ENCODE peak calls at places on chromosomes 13 and 19, in nine cellular contexts. V is CD8-positive, alpha-beta T cell; A is thyroid gland; N is keratinocyte; F is CD4-positive, CD25-positive, alpha-beta regulatory T cell; K is heart right ventricle; U is cardiac muscle cell; Y is stomach; T is body of pancreas. O is an unnamed sample. For H3K4me1 and H3K27me3, the result is how much of the 10 kb centered on the place peaks cover.

GRCh38 chr19:47390533-47391488 is 28.5 kb downstream of the MEIS3 start:
- DNase-seq in V (peak), A (no peak), N (no peak), F (no peak), K (no peak), U (no peak), Y (no peak), T (no peak), O (no peak)

GRCh38 chr13:19601749-19602725 is 31.4 kb upstream of the MPHOSPH8 start:
- DNase-seq in V (peak), A (peak), N (no peak), F (peak), K (no peak), U (peak), Y (peak), T (peak), O (no peak)

GRCh38 chr13:48783181-48783630 is 129.5 kb downstream of the CYSLTR2 start:
- DNase-seq in V (no peak), A (peak), N (no peak), F (no peak), K (peak), U (peak), Y (peak), T (peak), O (peak)

GRCh38 chr19:36528921-36529518 is 949 bp upstream of the ZNF260 start:
- DNase-seq in V (peak), A (no peak), N (no peak), F (peak), K (no peak), U (no peak), Y (no peak), T (peak), O (no peak)

GRCh38 chr19:5932146-5932545 is 18.1 kb downstream of the CAPS start:
- DNase-seq in V (no peak), A (no peak), N (no peak), F (no peak), K (no peak), U (no peak), Y (no peak), T (no peak), O (no peak)

GRCh38 chr13:51451467-51452390 is 1.1 kb downstream of the INTS6 start:
- DNase-seq in V (peak), A (peak), N (no peak), F (peak), K (peak), U (peak), Y (peak), T (peak), O (peak)

GRCh38 chr19:45972081-45972943 is 1.4 kb downstream of the NOVA2 start:
- DNase-seq in V (peak), A (no peak), N (no peak), F (peak), K (peak), U (no peak), Y (no peak), T (no peak), O (no peak)

GRCh38 chr13:35475960-35476943 is at the start of gene MAB21L1:
- DNase-seq in V (no peak), A (no peak), N (no peak), F (no peak), K (no peak), U (peak), Y (peak), T (no peak), O (no peak)

GRCh38 chr13:81058916-81059290 is 718.0 kb upstream of the SPRY2 start:
- DNase-seq in V (no peak), A (no peak), N (no peak), F (no peak), K (no peak), U (no peak), Y (no peak), T (no peak), O (no peak)

GRCh38 chr13:50645092-50645491 is 198.4 kb downstream of the DLEU7 start:
- DNase-seq in V (no peak), A (no peak), N (peak), F (no peak), K (no peak), U (peak), Y (no peak), T (no peak), O (no peak)

GRCh38 chr19:30677702-30678101 is 305.5 kb downstream of the ZNF536 start:
- DNase-seq in V (no peak), A (no peak), N (no peak), F (no peak), K (no peak), U (no peak), Y (no peak), T (no peak), O (no peak)

GRCh38 chr13:60078226-60078625 is 85.5 kb downstream of the DIAPH3 start:
- DNase-seq in V (no peak), A (no peak), N (peak), F (no peak), K (no peak), U (no peak), Y (no peak), T (no peak), O (no peak)

GRCh38 chr13:60080871-60081270 is 82.9 kb downstream of the DIAPH3 start:
- DNase-seq in V (no peak), A (no peak), N (no peak), F (no peak), K (no peak), U (no peak), Y (no peak), T (no peak), O (no peak)
- H3K4me1 ChIP-seq in V (under half), A (under half), N (under half), F (under half), K (under half), U (under half), Y (under half), T (under half), O (under half)

GRCh38 chr13:94696171-94696570 is 16.2 kb downstream of the SOX21 start:
- DNase-seq in V (no peak), A (no peak), N (no peak), F (no peak), K (no peak), U (no peak), Y (no peak), T (no peak), O (no peak)
- H3K27me3 ChIP-seq in V (under half), A (under half), N (under half), F (under half), K (half or more), U (half or more), Y (under half), T (under half), O (under half)

GRCh38 chr13:97226013-97226412 is 3.9 kb downstream of the MBNL2 start:
- DNase-seq in V (no peak), A (peak), N (no peak), F (no peak), K (no peak), U (no peak), Y (no peak), T (peak), O (no peak)
- H3K4me1 ChIP-seq in V (under half), A (half or more), N (under half), F (half or more), K (half or more), U (under half), Y (under half), T (half or more), O (under half)

GRCh38 chr19:18800079-18800478 is 9.0 kb upstream of the COMP start:
- DNase-seq in V (no peak), A (no peak), N (no peak), F (no peak), K (no peak), U (no peak), Y (no peak), T (no peak), O (no peak)
- H3K27me3 ChIP-seq in V (under half), A (under half), N (under half), F (under half), K (half or more), U (half or more), Y (under half), T (under half), O (under half)

GRCh38 chr19:11383706-11384048 is 437 bp downstream of the EPOR start:
- DNase-seq in V (no peak), A (no peak), N (no peak), F (no peak), K (no peak), U (no peak), Y (no peak), T (peak), O (no peak)

GRCh38 chr19:11380653-11381534 is 3.2 kb downstream of the EPOR start:
- DNase-seq in V (peak), A (peak), N (peak), F (peak), K (peak), U (peak), Y (peak), T (peak), O (peak)

GRCh38 chr19:11381535-11382369 is 2.4 kb downstream of the EPOR start:
- DNase-seq in V (peak), A (no peak), N (peak), F (peak), K (peak), U (peak), Y (peak), T (peak), O (peak)

GRCh38 chr19:11384778-11385129 is 640 bp upstream of the EPOR start:
- DNase-seq in V (no peak), A (no peak), N (no peak), F (no peak), K (no peak), U (no peak), Y (no peak), T (no peak), O (no peak)

DNA sequence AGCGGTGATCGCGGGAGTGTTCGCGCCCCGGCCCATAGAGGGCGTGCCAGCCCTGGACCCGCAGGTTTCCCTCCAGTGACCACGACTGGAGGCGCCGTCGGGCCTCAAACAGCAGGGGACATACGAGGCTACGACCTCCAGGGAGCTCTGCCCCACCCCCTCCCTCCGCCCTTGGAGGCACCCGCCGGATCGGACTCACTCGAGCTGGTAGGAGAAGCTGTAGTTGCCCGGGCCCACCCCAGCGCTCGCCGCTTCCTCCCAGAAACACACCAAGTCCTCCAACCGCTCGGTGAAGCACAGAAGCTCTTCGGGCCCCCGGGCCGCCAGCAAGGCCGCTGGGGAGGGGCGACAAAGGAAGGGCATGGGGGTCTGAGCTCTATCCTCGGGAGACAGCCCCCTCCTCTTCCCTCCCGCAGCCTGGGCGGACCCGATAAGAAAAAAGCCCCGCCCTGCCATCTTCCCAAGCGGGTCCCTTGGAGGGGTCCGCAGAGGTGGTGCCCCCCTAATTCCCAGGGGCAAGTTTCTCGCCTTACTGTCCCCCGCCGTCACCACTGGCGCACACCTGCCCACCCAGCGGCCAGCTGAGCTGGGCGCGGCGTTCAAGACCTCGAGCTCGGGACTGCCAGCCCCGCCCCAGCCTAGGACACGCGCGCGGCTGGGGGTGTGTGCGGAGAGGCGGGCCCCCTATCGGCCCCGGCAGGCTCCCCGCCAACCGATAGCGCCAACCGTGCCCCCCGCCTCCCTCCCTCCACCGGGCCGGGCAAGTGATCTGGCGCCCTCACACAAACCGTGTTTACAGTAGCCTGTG is 1.0 kb downstream of the EPOR start:
- DNase-seq in V (peak), A (peak), N (no peak), F (peak), K (peak), U (peak), Y (peak), T (peak), O (peak)
- H3K4me1 ChIP-seq in V (under half), A (under half), N (under half), F (under half), K (under half), U (under half), Y (under half), T (under half), O (under half)

GRCh38 chr13:27789495-27790303 is 2.6 kb upstream of the GSX1 start:
- DNase-seq in V (no peak), A (no peak), N (no peak), F (no peak), K (no peak), U (no peak), Y (no peak), T (no peak), O (no peak)

GRCh38 chr13:27790523-27790922 is 1.8 kb upstream of the GSX1 start:
- DNase-seq in V (no peak), A (no peak), N (no peak), F (no peak), K (no peak), U (no peak), Y (no peak), T (no peak), O (no peak)

GRCh38 chr13:27791146-27791900 is 960 bp upstream of the GSX1 start:
- DNase-seq in V (no peak), A (no peak), N (no peak), F (no peak), K (no peak), U (no peak), Y (no peak), T (no peak), O (no peak)

GRCh38 chr13:27789153-27789494 is 3.2 kb upstream of the GSX1 start:
- DNase-seq in V (peak), A (no peak), N (no peak), F (no peak), K (no peak), U (no peak), Y (no peak), T (no peak), O (no peak)

DNA sequence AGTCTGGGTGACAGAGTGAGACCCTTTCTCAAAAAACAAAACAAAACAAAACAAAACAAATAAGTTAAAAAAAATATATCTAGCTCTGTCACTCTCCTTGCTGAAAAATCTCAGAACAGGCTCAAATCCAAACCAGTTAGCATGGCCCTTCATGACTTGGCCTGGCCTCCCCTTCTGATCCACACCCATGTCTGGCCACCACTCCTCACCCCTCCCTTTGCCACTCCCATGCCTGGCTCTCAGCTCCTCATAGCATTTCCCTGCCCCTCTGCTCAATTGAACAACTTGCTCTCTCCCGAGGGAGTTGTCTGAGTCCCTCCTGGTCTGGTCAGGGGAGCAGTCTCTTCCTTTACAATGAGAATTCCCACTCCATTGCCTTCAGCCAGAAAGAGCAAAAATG is 4.0 kb upstream of the GSX1 start:
- DNase-seq in V (no peak), A (no peak), N (no peak), F (no peak), K (no peak), U (no peak), Y (no peak), T (no peak), O (no peak)
- H3K27me3 ChIP-seq in V (under half), A (under half), N (half or more), F (under half), K (half or more), U (half or more), Y (half or more), T (under half), O (under half)

DNA sequence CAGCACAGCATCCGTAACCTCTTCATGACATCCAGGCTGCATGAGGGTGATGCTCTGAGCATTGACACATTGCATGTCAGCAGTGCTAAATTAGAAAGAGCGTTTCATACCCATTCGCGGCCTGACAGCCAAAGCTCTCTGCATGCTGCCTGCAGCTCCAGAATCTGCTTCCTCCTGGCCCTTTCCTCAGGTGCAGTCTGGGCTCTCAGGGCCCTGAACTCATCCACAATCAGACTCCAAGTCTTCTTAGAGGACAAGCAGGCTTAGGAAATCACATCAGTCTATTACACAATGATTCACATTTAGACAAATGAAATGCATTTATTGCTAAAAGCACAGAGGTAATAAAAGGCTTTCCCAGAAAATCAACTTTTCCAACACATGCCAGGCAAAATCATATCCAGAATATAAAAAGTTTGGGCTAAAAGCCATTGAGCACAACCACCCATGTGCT is 109.1 kb downstream of the COL4A2 start:
- DNase-seq in V (no peak), A (no peak), N (no peak), F (no peak), K (no peak), U (peak), Y (no peak), T (no peak), O (no peak)
- H3K4me1 ChIP-seq in V (under half), A (under half), N (under half), F (under half), K (half or more), U (under half), Y (under half), T (under half), O (under half)

GRCh38 chr13:46388308-46388707 is 1.3 kb upstream of the RUBCNL start:
- DNase-seq in V (no peak), A (no peak), N (no peak), F (no peak), K (no peak), U (no peak), Y (no peak), T (no peak), O (no peak)
- H3K27me3 ChIP-seq in V (under half), A (under half), N (under half), F (under half), K (under half), U (under half), Y (under half), T (under half), O (under half)

O was measured in lung.